ENCODE peak calls at places on chromosome 12, in ten cellular contexts. X is stromal cell of bone marrow; O is stimulated activated CD4-positive, alpha-beta T cell treated with anti-CD3 and anti-CD28 coated beads, TNF-alpha, amount 100 ng/mL, for 48 hours; M is psoas muscle; R is GM13976; E is KBM-7; U is SW 1271; Y is NCI-H2081; Q is NCI-H1436; B is activated gamma-delta T cell treated with Interleukin-2 at 50 U/mL for 16 hours. P is an unnamed sample.

GRCh38 chr12:39972119-39972518 is 133.8 kb downstream of the SLC2A13 start:
- DNase-seq in R (no peak), X (peak; percentile 13), B (no peak), U (no peak), M (no peak), Q (no peak), O (no peak), E (peak; percentile 55), Y (no peak), P (no peak)

GRCh38 chr12:45327823-45328383 is 112.0 kb downstream of the ANO6 start:
- DNase-seq in B (no peak), E (peak; percentile 7), O (no peak), Y (no peak), R (no peak), U (peak; percentile 29), X (no peak), Q (no peak), M (no peak), P (no peak)

GRCh38 chr12:96452271-96452922 is 37.0 kb upstream of the CFAP54 start:
- DNase-seq in U (no peak), Y (no peak), O (no peak), M (no peak), Q (no peak), B (no peak), R (no peak), X (no peak), E (no peak), P (no peak)

GRCh38 chr12:124566181-124567034 is 1.0 kb downstream of the NCOR2 start:
- DNase-seq in B (peak; percentile 54), E (peak; percentile 76), U (peak; percentile 77), Y (peak; percentile 68), Q (peak; percentile 52), O (peak; percentile 40), M (peak; percentile 86), X (no peak), R (peak; percentile 82), P (peak; percentile 89)

GRCh38 chr12:113260127-113260526 is 38.9 kb downstream of the TPCN1 start:
- DNase-seq in X (no peak), B (no peak), Q (no peak), R (no peak), E (no peak), M (no peak), U (no peak), O (no peak), Y (no peak), P (peak; percentile 55)

GRCh38 chr12:53218551-53219114 is 11.6 kb upstream of the ITGB7 start:
- DNase-seq in Q (no peak), E (no peak), Y (no peak), O (no peak), M (peak; percentile 34), B (no peak), X (no peak), R (no peak), U (no peak), P (no peak)

GRCh38 chr12:13102481-13103195 is 829 bp downstream of the GSG1 start:
- DNase-seq in X (no peak), R (no peak), M (no peak), O (no peak), B (no peak), Q (no peak), E (peak; percentile 31), Y (no peak), U (no peak), P (peak; percentile 89)

GRCh38 chr12:6607751-6608591 is 792 bp upstream of the CHD4 start:
- DNase-seq in O (peak; percentile 52), X (peak; percentile 28), M (no peak), Q (peak; percentile 88), U (peak; percentile 87), E (peak; percentile 96), Y (peak; percentile 91), B (peak; percentile 57), R (peak; percentile 71), P (peak; percentile 95)

GRCh38 chr12:104143002-104143401 is 5.0 kb upstream of the NFYB start:
- DNase-seq in O (no peak), X (no peak), E (no peak), U (no peak), M (no peak), B (no peak), R (no peak), Y (no peak), Q (no peak), P (no peak)

GRCh38 chr12:132392389-132393244 is 63.2 kb upstream of the GALNT9 start:
- DNase-seq in B (no peak), M (no peak), O (no peak), E (no peak), U (no peak), Y (no peak), X (no peak), Q (no peak), R (no peak), P (no peak)

GRCh38 chr12:70671698-70672097 is 34.5 kb upstream of the PTPRB start:
- DNase-seq in B (no peak), R (no peak), U (no peak), Y (no peak), M (no peak), E (no peak), X (no peak), Q (peak; percentile 29), O (no peak), P (peak; percentile 41)

GRCh38 chr12:102966200-102966941 is 8.9 kb downstream of the ASCL1 start:
- DNase-seq in X (no peak), Q (no peak), E (no peak), B (no peak), U (no peak), R (no peak), O (no peak), M (no peak), Y (peak; percentile 41), P (peak; percentile 11)

GRCh38 chr12:130978785-130979184 is 25.1 kb downstream of the ADGRD1 start:
- DNase-seq in Q (no peak), M (no peak), X (peak; percentile 9), O (no peak), B (no peak), U (no peak), R (no peak), Y (no peak), E (no peak), P (no peak)

GRCh38 chr12:104958946-104959841 is 1.1 kb upstream of the SLC41A2 start:
- DNase-seq in U (no peak), Y (no peak), R (no peak), M (no peak), Q (no peak), O (no peak), X (peak; percentile 38), B (no peak), E (no peak), P (no peak)

GRCh38 chr12:27284751-27285150 is 40.7 kb downstream of the STK38L start:
- DNase-seq in X (peak; percentile 78), R (peak; percentile 44), U (no peak), O (no peak), M (no peak), E (no peak), Y (no peak), B (no peak), Q (no peak), P (no peak)

GRCh38 chr12:17528394-17528793 is 561.6 kb downstream of the RERGL start:
- DNase-seq in B (no peak), X (no peak), O (no peak), Y (peak; percentile 6), E (peak; percentile 16), U (no peak), R (no peak), Q (no peak), M (no peak), P (no peak)

GRCh38 chr12:2785017-2785416 is 9.8 kb upstream of the FKBP4 start:
- DNase-seq in U (no peak), M (no peak), R (no peak), X (no peak), O (no peak), Y (no peak), E (no peak), B (no peak), Q (no peak), P (peak; percentile 71)

GRCh38 chr12:27840229-27840999 is 60.4 kb upstream of the MANSC4 start:
- DNase-seq in E (peak; percentile 20), Y (no peak), O (no peak), R (no peak), Q (no peak), B (no peak), U (peak; percentile 25), M (no peak), X (no peak), P (no peak)

GRCh38 chr12:96425321-96425720 is 25.1 kb upstream of the CDK17 start:
- DNase-seq in Y (no peak), R (peak; percentile 31), U (peak; percentile 68), Q (no peak), O (no peak), B (no peak), E (no peak), M (no peak), X (peak; percentile 88), P (no peak)

GRCh38 chr12:25957898-25958253 is 606 bp upstream of the RASSF8 start:
- DNase-seq in B (no peak), X (peak; percentile 81), Q (no peak), E (peak; percentile 25), M (peak; percentile 33), Y (no peak), R (no peak), U (peak; percentile 61), O (no peak), P (peak; percentile 30)

GRCh38 chr12:47507221-47507620 is 198.6 kb downstream of the RPAP3 start:
- DNase-seq in B (no peak), E (no peak), R (no peak), O (no peak), Y (no peak), U (no peak), M (no peak), X (no peak), Q (no peak), P (no peak)

GRCh38 chr12:52029686-52030085 is 21.6 kb upstream of the NR4A1 start:
- DNase-seq in X (no peak), O (no peak), R (no peak), Y (peak; percentile 94), U (peak; percentile 17), M (no peak), Q (peak; percentile 94), B (no peak), E (peak; percentile 45), P (peak; percentile 72)

GRCh38 chr12:3252416-3252815 is 175.2 kb downstream of the TSPAN9 start:
- DNase-seq in E (no peak), Y (no peak), O (no peak), M (peak; percentile 89), B (no peak), X (peak; percentile 58), U (no peak), Q (no peak), R (no peak), P (no peak)

GRCh38 chr12:119319638-119320037 is 14.9 kb upstream of the CCDC60 start:
- DNase-seq in M (no peak), Q (no peak), E (no peak), U (no peak), B (no peak), R (no peak), O (no peak), Y (no peak), X (no peak), P (no peak)

GRCh38 chr12:27751386-27752047 is 28.5 kb upstream of the KLHL42 start:
- DNase-seq in Y (peak; percentile 58), B (no peak), E (no peak), X (no peak), M (no peak), R (no peak), O (no peak), Q (peak; percentile 73), U (no peak), P (peak; percentile 47)

GRCh38 chr12:92257261-92257660 is 111.6 kb upstream of the BTG1 start:
- DNase-seq in Y (no peak), E (no peak), U (no peak), R (no peak), M (no peak), O (no peak), X (no peak), Q (no peak), B (no peak), P (no peak)

GRCh38 chr12:15209782-15210181 is 11.4 kb downstream of the RERG start:
- DNase-seq in R (no peak), Q (no peak), X (peak; percentile 42), U (no peak), O (no peak), B (no peak), Y (no peak), E (no peak), M (no peak), P (no peak)

GRCh38 chr12:53670966-53671365 is 4.9 kb downstream of the ATP5MC2 start:
- DNase-seq in Y (no peak), E (no peak), R (no peak), O (no peak), U (no peak), M (no peak), X (no peak), Q (no peak), B (no peak), P (no peak)

P was measured in NCI-H1417.